ENCODE peak calls at places on chromosomes 3 and 15, in seven cellular contexts. N is GM23338, A is HCT116, G is hepatocyte, I is GM23248, B is MM.1S, U is PC-3. W is an unnamed sample.

GRCh38 chr15:67064607-67065530 is 533 bp upstream of the SMAD3 start:
- DNase-seq in N (peak; percentile 81), A (no peak), G (peak; percentile 82), I (no peak), B (no peak), U (peak; percentile 30), W (peak; percentile 50)

GRCh38 chr15:58537033-58537432 is 105.2 kb downstream of the LIPC start:
- DNase-seq in N (no peak), A (no peak), G (no peak), I (no peak), B (no peak), U (no peak), W (no peak)

GRCh38 chr3:194100856-194101390 is 35.0 kb upstream of the HES1 start:
- DNase-seq in N (no peak), A (no peak), G (peak; percentile 37), I (no peak), B (peak; percentile 98), U (no peak), W (no peak)

GRCh38 chr3:137012097-137012501 is 54.3 kb downstream of the IL20RB start:
- DNase-seq in N (no peak), A (no peak), G (no peak), I (peak; percentile 88), B (no peak), U (no peak), W (no peak)

GRCh38 chr15:23447107-23447500 is at the start of gene GOLGA6L2:
- DNase-seq in N (peak; percentile 57), A (peak; percentile 77), G (no peak), I (peak; percentile 8), B (no peak), U (peak; percentile 25), W (peak; percentile 35)

GRCh38 chr3:62686486-62686885 is 188.7 kb downstream of the CADPS start:
- DNase-seq in N (no peak), A (no peak), G (no peak), I (peak; percentile 62), B (no peak), U (peak; percentile 51), W (no peak)

GRCh38 chr3:160837394-160837975 is 81.5 kb downstream of the PPM1L start:
- DNase-seq in N (no peak), A (no peak), G (peak; percentile 13), I (no peak), B (no peak), U (no peak), W (no peak)

GRCh38 chr3:183253364-183253960 is 409 bp downstream of the B3GNT5 start:
- DNase-seq in N (no peak), A (no peak), G (peak; percentile 70), I (peak; percentile 74), B (no peak), U (peak; percentile 40), W (peak; percentile 51)

GRCh38 chr3:197353867-197354180 is 55.4 kb upstream of the DLG1 start:
- DNase-seq in N (no peak), A (no peak), G (peak; percentile 50), I (peak; percentile 48), B (no peak), U (no peak), W (no peak)

GRCh38 chr3:195114786-195115597 is 156.0 kb downstream of the XXYLT1 start:
- DNase-seq in N (no peak), A (no peak), G (no peak), I (no peak), B (no peak), U (no peak), W (no peak)

GRCh38 chr15:60390931-60391501 is 6.8 kb downstream of the ANXA2 start:
- DNase-seq in N (peak; percentile 61), A (peak; percentile 87), G (peak; percentile 78), I (peak; percentile 96), B (no peak), U (peak; percentile 77), W (peak; percentile 65)

GRCh38 chr3:127598841-127599570 is 795 bp downstream of the MCM2 start:
- DNase-seq in N (no peak), A (no peak), G (no peak), I (no peak), B (no peak), U (peak; percentile 8), W (no peak)

GRCh38 chr15:50231761-50232160 is 33.8 kb downstream of the HDC start:
- DNase-seq in N (no peak), A (no peak), G (no peak), I (no peak), B (no peak), U (no peak), W (no peak)

GRCh38 chr3:126147147-126147931 is 33.0 kb downstream of the ALDH1L1 start:
- DNase-seq in N (no peak), A (no peak), G (no peak), I (no peak), B (no peak), U (no peak), W (no peak)

GRCh38 chr3:155853214-155854146 is 747 bp downstream of the SLC33A1 start:
- DNase-seq in N (peak; percentile 60), A (no peak), G (peak; percentile 54), I (peak; percentile 64), B (peak; percentile 44), U (peak; percentile 19), W (peak; percentile 5)

GRCh38 chr15:92101706-92102434 is 248.4 kb downstream of the SLCO3A1 start:
- DNase-seq in N (peak; percentile 39), A (no peak), G (no peak), I (no peak), B (peak; percentile 34), U (no peak), W (no peak)

GRCh38 chr3:33636125-33636855 is 81.8 kb downstream of the CLASP2 start:
- DNase-seq in N (peak; percentile 86), A (peak; percentile 44), G (peak; percentile 57), I (peak; percentile 79), B (peak; percentile 62), U (peak; percentile 76), W (peak; percentile 2)

GRCh38 chr3:111676177-111677021 is 81.3 kb upstream of the ZBED2 start:
- DNase-seq in N (no peak), A (no peak), G (peak; percentile 61), I (peak; percentile 42), B (peak; percentile 31), U (peak; percentile 99), W (peak; percentile 92)

GRCh38 chr3:127140501-127141460 is 52.1 kb upstream of the PRR23E start:
- DNase-seq in N (no peak), A (no peak), G (no peak), I (no peak), B (no peak), U (no peak), W (no peak)

GRCh38 chr15:69094124-69095030 is 66.1 kb upstream of the GLCE start:
- DNase-seq in N (no peak), A (no peak), G (no peak), I (no peak), B (no peak), U (no peak), W (no peak)

GRCh38 chr3:116444099-116444700 is 1.1 kb downstream of the LSAMP start:
- DNase-seq in N (no peak), A (no peak), G (no peak), I (no peak), B (no peak), U (no peak), W (no peak)

GRCh38 chr15:82680200-82681102 is 29.2 kb downstream of the AP3B2 start:
- DNase-seq in N (peak; percentile 94), A (no peak), G (peak; percentile 93), I (no peak), B (peak; percentile 90), U (peak; percentile 78), W (no peak)
- TF ChIP-seq EZH2 in N (no peak), A (no peak), G (no peak), I (no peak), B (no peak), U (no peak), W (no peak)

DNA sequence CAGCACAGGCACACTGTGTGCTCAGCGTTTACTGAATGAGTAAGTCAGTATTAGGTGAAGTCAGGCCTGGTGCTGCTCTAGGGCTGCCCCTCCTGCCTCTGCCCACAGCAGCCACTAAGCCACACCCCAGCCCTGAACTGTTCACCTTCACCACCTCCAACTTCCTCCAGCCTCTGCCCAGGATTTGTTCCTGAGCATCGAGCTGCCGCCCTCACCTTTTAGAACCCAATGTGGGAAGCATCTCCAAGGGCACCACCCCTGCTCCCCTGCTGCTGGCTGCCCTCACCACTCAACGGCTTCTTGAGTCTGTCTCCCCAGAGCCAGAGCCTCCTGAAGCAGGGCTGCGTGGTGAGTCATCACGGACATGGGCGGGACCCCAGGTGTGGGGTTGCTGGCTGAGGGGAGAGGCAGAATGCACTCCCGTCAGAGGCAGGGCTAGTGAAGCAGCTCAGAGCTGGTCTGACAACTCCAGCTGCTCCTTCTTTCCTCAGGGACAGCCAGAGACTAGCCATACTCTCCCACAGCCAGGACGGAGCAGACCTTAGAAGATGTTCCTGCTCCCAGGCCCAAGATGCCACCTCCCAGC is 5.8 kb downstream of the HYAL2 start:
- DNase-seq in N (no peak), A (peak; percentile 93), G (peak; percentile 91), I (no peak), B (no peak), U (peak; percentile 98), W (peak; percentile 98)
- H3K9me2 ChIP-seq in N (no peaks in the 10 kb centered on the region), A (no peaks in the 10 kb centered on the region), G (no peaks in the 10 kb centered on the region), I (no peaks in the 10 kb centered on the region), B (no peaks in the 10 kb centered on the region), U (no peaks in the 10 kb centered on the region), W (no peaks in the 10 kb centered on the region)

GRCh38 chr3:135964160-135964955 is 1.2 kb upstream of the PPP2R3A start:
- DNase-seq in N (peak; percentile 60), A (no peak), G (peak; percentile 25), I (no peak), B (no peak), U (no peak), W (no peak)

GRCh38 chr3:135966349-135966695 is 794 bp downstream of the PPP2R3A start:
- DNase-seq in N (peak; percentile 72), A (no peak), G (peak; percentile 61), I (no peak), B (no peak), U (no peak), W (no peak)

GRCh38 chr3:135965506-135966348 is at the start of gene PPP2R3A:
- DNase-seq in N (peak; percentile 94), A (peak; percentile 64), G (peak; percentile 91), I (peak; percentile 91), B (peak; percentile 73), U (peak; percentile 69), W (peak; percentile 93)

GRCh38 chr3:135966875-135967274 is 1.3 kb downstream of the PPP2R3A start:
- DNase-seq in N (peak; percentile 16), A (no peak), G (peak; percentile 14), I (peak; percentile 33), B (no peak), U (no peak), W (no peak)

GRCh38 chr3:135965129-135965505 is 411 bp upstream of the PPP2R3A start:
- DNase-seq in N (no peak), A (no peak), G (no peak), I (no peak), B (no peak), U (no peak), W (no peak)
- H3K4me2 ChIP-seq in N (peak overlapping the region; percentile 81), A (peak overlapping the region; percentile 91), G (peak overlapping the region; percentile 85), I (peak overlapping the region; percentile 16), B (no peak overlapping the region), U (peak overlapping the region; percentile 80), W (peak overlapping the region; percentile 92)

DNA sequence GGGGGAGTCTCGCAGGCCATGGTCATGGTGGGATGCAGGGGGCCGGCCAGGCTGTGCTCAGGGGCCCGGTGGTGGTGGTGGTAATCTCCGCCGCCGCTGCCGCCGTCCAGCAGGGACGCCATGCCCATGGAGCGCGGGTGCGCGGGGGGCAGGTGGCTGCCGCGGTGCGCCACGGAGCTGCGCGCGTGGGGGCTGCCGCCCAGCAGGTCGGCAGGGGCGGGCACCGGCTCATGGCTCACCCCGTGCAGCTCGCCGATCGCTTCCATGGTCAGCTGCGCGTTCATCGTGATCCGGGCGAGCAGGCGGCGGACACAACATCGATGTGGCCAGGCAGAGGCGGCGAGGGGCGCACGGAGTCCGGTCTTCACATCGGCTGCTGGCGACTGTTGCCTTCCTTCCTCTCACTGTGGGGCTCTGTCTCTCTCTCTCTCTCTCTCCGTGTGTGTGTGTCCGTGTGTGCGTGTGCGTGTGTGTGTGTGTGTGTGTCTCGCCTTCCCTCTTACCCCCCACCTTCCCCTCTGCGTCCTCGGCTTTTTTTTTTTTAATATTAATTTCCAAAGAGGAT is 453 bp downstream of the ONECUT1 start:
- DNase-seq in N (peak; percentile 46), A (no peak), G (no peak), I (peak; percentile 35), B (no peak), U (no peak), W (no peak)
- TF ChIP-seq EZH2 in N (peak; percentile 91), A (no peak), G (no peak), I (peak; percentile 24), B (no peak), U (no peak), W (no peak)